ENCODE peak calls at places on chromosomes 4 and X, in six cellular contexts. W, O, V, G, U and R are unnamed samples.

GRCh38 chrX:9710332-9710731 is 55.3 kb downstream of the GPR143 start:
- DNase-seq in W (no peak), O (no peak), V (no peak), G (no peak), U (no peak), R (no peak)

GRCh38 chr4:6781561-6781960 is 966 bp upstream of the KIAA0232 start:
- DNase-seq in W (no peak), O (no peak), V (no peak), G (no peak), U (no peak), R (no peak)

GRCh38 chr4:138859249-138859648 is 156.3 kb upstream of the NOCT start:
- DNase-seq in W (no peak), O (no peak), V (no peak), G (no peak), U (no peak), R (no peak)

GRCh38 chrX:107600366-107600765 is 27.9 kb upstream of the PRPS1 start:
- DNase-seq in W (no peak), O (no peak), V (no peak), G (no peak), U (no peak), R (no peak)

GRCh38 chr4:115374621-115375020 is 261.2 kb upstream of the NDST4 start:
- DNase-seq in W (no peak), O (no peak), V (no peak), G (no peak), U (no peak), R (no peak)

GRCh38 chr4:184142121-184143000 is 75.3 kb downstream of the ENPP6 start:
- DNase-seq in W (no peak), O (no peak), V (no peak), G (no peak), U (no peak), R (no peak)

GRCh38 chrX:70970482-70970999 is 39.6 kb upstream of the SLC7A3 start:
- DNase-seq in W (peak; percentile 17), O (no peak), V (no peak), G (no peak), U (no peak), R (no peak)

GRCh38 chrX:121641560-121641959 is 594.1 kb downstream of the GLUD2 start:
- DNase-seq in W (no peak), O (no peak), V (no peak), G (no peak), U (no peak), R (no peak)

GRCh38 chr4:184757810-184758209 is 23.9 kb upstream of the CENPU start:
- DNase-seq in W (no peak), O (no peak), V (no peak), G (no peak), U (no peak), R (no peak)

GRCh38 chrX:3345281-3346081 is 971 bp downstream of the MXRA5 start:
- DNase-seq in W (peak; percentile 16), O (no peak), V (peak; percentile 66), G (no peak), U (no peak), R (no peak)

GRCh38 chrX:97397371-97397770 is 513.7 kb downstream of the RPA4 start:
- DNase-seq in W (no peak), O (no peak), V (no peak), G (no peak), U (no peak), R (no peak)

GRCh38 chrX:129540068-129540653 is at the start of gene OCRL:
- DNase-seq in W (peak; percentile 91), O (peak; percentile 34), V (peak; percentile 63), G (peak; percentile 71), U (no peak), R (peak; percentile 38)

GRCh38 chr4:89617256-89617655 is 219.7 kb downstream of the SNCA start:
- DNase-seq in W (no peak), O (no peak), V (no peak), G (no peak), U (no peak), R (no peak)

GRCh38 chr4:15186149-15186548 is 183.9 kb downstream of the CPEB2 start:
- DNase-seq in W (no peak), O (no peak), V (no peak), G (no peak), U (no peak), R (no peak)

GRCh38 chrX:2500681-2501151 is at the start of the genes DHRSX and ZBED1:
- DNase-seq in W (peak; percentile 90), O (no peak), V (no peak), G (peak; percentile 48), U (no peak), R (no peak)

GRCh38 chrX:123959281-123960063 is 2.0 kb upstream of the STAG2 start:
- DNase-seq in W (peak; percentile 36), O (no peak), V (peak; percentile 60), G (peak; percentile 39), U (no peak), R (no peak)

GRCh38 chrX:134374294-134374693 is 85.7 kb upstream of the HPRT1 start:
- DNase-seq in W (no peak), O (no peak), V (no peak), G (no peak), U (no peak), R (no peak)

GRCh38 chrX:103792916-103793540 is 16.4 kb downstream of the PLP1 start:
- DNase-seq in W (no peak), O (no peak), V (no peak), G (no peak), U (no peak), R (no peak)

GRCh38 chr4:82721819-82722423 is 76.7 kb downstream of the SCD5 start:
- DNase-seq in W (peak; percentile 64), O (peak; percentile 10), V (no peak), G (no peak), U (no peak), R (peak; percentile 15)

DNA sequence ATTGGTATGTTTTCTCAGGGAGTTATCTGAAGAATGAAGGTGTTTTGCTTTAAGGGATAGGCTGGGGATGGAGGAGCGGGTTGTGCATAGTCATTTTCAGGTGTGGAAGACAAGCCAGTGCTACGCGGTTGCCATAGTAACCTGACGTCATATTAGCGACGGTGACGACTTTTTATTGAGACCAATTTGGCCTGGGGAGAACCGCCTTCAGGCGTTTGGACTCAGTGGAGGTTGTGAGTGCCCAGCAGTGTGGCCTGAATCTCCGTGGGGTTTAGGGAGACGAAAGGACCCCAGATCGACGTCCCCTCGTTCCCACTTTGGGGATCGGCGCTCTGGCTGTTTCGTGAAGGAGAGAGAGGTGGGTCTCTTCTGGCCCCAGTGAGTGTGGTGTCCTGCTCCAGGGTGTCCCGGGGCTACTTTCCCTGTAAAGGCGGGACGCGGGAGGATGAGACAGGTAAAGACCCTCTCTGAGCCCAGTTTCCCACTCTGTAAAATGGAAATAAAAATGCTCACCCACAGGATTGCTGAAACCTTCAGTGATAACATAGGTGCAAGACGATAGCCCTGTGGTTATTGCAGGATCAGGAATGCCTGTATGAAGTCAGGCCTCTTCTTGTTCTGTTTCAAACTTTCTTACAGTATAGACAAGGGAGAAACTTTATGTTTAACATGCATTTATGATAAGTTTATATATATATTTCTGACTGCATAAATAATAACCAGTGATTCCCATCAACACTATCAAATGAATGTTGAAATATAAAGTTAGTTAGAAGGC is 48.6 kb downstream of the GPRASP3 start:
- DNase-seq in W (peak; percentile 75), O (peak; percentile 89), V (peak; percentile 68), G (peak; percentile 86), U (peak; percentile 34), R (peak; percentile 91)
- TF ChIP-seq POLR2AphosphoS5 in W (peak; percentile 86), O (peak; percentile 84), V (peak; percentile 50), G (peak; percentile 53), U (peak; percentile 81), R (peak; percentile 85)

DNA sequence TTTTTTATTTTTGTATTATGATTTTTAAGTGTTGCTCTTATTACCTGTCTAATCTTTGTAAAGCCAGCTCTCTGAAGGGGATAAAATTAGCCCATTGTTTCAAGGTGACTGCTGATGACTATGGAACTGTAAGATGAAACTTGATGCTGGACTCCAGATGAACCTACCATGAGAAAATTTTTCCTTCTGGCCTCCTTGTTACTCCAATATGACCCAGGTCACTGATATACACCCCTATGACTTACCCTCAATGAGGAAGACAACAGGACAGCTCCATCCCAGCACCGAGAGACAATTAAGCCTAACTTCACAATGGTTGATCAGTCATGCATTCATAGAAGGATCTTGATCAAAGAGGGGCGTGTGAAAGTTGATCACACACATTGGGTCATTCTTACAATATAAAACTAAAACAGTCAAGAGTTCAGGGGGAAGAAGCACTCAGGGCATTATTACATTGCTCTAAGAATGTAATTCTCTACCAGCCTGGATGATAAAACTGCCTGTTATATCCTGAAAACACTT is 230.8 kb upstream of the AGTR2 start:
- DNase-seq in W (no peak), O (no peak), V (no peak), G (no peak), U (no peak), R (no peak)
- H3K9me3 ChIP-seq in W (no peaks in the 10 kb centered on the region), O (no peaks in the 10 kb centered on the region), V (no peaks in the 10 kb centered on the region), G (no peaks in the 10 kb centered on the region), U (no peaks in the 10 kb centered on the region), R (peaks cover 7% of the 10 kb centered on the region)

GRCh38 chr4:27524224-27524623 is 663.6 kb downstream of the STIM2 start:
- DNase-seq in W (no peak), O (no peak), V (no peak), G (no peak), U (no peak), R (no peak)
- TF ChIP-seq CTCF in W (no peak), O (no peak), V (no peak), G (no peak), U (no peak), R (no peak)

GRCh38 chrX:68693481-68694410 is 46.3 kb downstream of the STARD8 start:
- DNase-seq in W (peak; percentile 90), O (no peak), V (no peak), G (peak; percentile 69), U (no peak), R (no peak)
- TF ChIP-seq POLR2AphosphoS5 in W (no peak), O (no peak), V (no peak), G (peak; percentile 71), U (no peak), R (no peak)

DNA sequence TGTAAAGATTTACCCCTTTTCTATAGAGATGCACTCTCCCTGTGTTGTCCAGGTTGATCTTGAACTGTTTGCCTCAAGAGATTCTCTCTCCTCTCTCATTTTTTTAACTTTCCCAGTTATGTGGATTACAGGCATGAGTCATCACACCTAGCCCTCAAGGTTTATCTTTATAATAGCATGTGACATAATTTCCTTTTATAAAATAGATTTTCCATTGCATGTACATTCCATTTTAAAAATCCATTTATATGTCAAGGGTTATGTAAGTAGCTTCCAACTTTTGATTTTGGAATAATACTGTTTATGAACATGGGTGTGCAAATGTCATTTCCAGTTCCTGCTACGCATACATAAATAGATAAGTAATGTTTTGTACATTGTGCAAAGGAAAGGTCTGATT is 20.6 kb downstream of the ZNF721 start:
- DNase-seq in W (no peak), O (no peak), V (no peak), G (no peak), U (no peak), R (no peak)
- H3K9me3 ChIP-seq in W (no peaks in the 10 kb centered on the region), O (no peaks in the 10 kb centered on the region), V (peaks cover 17% of the 10 kb centered on the region), G (peaks cover 7% of the 10 kb centered on the region), U (no peaks in the 10 kb centered on the region), R (no peaks in the 10 kb centered on the region)

GRCh38 chr4:25505637-25505991 is 128.6 kb downstream of the ANAPC4 start:
- DNase-seq in W (no peak), O (no peak), V (no peak), G (no peak), U (no peak), R (no peak)
- TF ChIP-seq CTCF in W (no peak), O (no peak), V (no peak), G (no peak), U (peak; percentile 40), R (no peak)

DNA sequence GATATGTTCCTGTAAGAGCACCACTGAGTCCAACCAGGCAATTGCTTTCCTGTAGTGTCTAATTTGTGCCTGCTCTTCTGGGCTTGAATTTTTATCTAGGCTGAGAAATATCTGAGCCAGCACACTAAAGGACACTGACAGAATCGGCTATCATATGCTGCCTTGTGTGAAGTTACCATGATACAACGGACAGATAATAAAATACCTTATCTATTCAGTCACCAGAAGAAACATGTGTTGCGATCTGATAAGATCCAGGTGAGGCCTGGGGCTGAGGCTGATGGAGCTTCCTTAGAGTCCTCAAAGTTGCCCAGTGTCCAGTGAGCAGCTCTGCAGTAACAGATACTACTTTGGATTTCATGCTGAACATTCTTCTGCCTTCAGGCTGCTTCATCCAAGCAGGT is 111.8 kb downstream of the ZNF518B start:
- DNase-seq in W (no peak), O (no peak), V (no peak), G (no peak), U (no peak), R (no peak)
- TF ChIP-seq POLR2AphosphoS5 in W (no peak), O (no peak), V (no peak), G (no peak), U (no peak), R (no peak)